ENCODE peak calls at places on chromosome 10, in seven cellular contexts. C is GM12892; D is GOT3; G is NCI-H524; J is GM12865; H is glutamatergic neuron; O is stimulated activated CD4-positive, alpha-beta T cell treated with anti-CD3 and anti-CD28 coated beads, TNF-alpha, amount 100 ng/mL, for 48 hours. F is an unnamed sample.

GRCh38 chr10:72088879-72089585 is 681 bp upstream of the SPOCK2 start:
- DNase-seq in C (no peak), G (peak; percentile 78), J (no peak), D (no peak), O (no peak), H (peak; percentile 86), F (peak; percentile 72)

GRCh38 chr10:47121336-47121735 is 178.7 kb upstream of the GDF10 start:
- DNase-seq in D (no peak), J (no peak), O (no peak), G (no peak), H (no peak), C (no peak), F (no peak)

GRCh38 chr10:73773152-73773879 is 8.5 kb upstream of the CHCHD1 start:
- DNase-seq in H (no peak), O (no peak), G (no peak), D (no peak), C (no peak), J (no peak), F (peak; percentile 30)

GRCh38 chr10:974038-974784 is 14.0 kb upstream of the GTPBP4 start:
- DNase-seq in C (no peak), J (peak; percentile 63), H (no peak), D (no peak), G (no peak), O (no peak), F (no peak)

GRCh38 chr10:10786334-10787090 is 231.2 kb upstream of the CELF2 start:
- DNase-seq in D (no peak), J (no peak), H (no peak), C (no peak), G (no peak), O (no peak), F (no peak)

GRCh38 chr10:633279-634245 is 55.9 kb downstream of the DIP2C start:
- DNase-seq in C (no peak), D (no peak), G (no peak), O (no peak), J (no peak), H (peak; percentile 7), F (no peak)

GRCh38 chr10:120067427-120067826 is 174.9 kb downstream of the SEC23IP start:
- DNase-seq in J (no peak), D (no peak), G (no peak), H (no peak), O (no peak), C (no peak), F (no peak)

GRCh38 chr10:19688344-19688743 is 127.9 kb upstream of the PLXDC2 start:
- DNase-seq in H (no peak), C (no peak), D (no peak), O (no peak), J (no peak), G (no peak), F (no peak)